ENCODE peak calls at places on chromosomes 16 and 17, in ten cellular contexts. N, E, O, B, R, F, A, Y, U and T are unnamed samples.
A peak's percentile ranks its signal among the peaks of the same experiment; 100 is the strongest.

GRCh38 chr16:78098544-78099371 is 696 bp upstream of the WWOX start:
- DNase-seq in E (no peak), R (no peak), O (no peak), A (no peak), F (no peak), B (no peak), N (no peak), U (no peak), Y (no peak), T (no peak)

GRCh38 chr16:73082608-73083007 is 34.7 kb upstream of the ZFHX3 start:
- DNase-seq in B (no peak), Y (no peak), R (no peak), F (peak; percentile 82), E (no peak), N (no peak), O (no peak), U (peak; percentile 98), A (no peak), T (no peak)

GRCh38 chr16:51121850-51122249 is 29.2 kb downstream of the SALL1 start:
- DNase-seq in U (no peak), A (no peak), Y (no peak), O (no peak), E (no peak), R (no peak), B (no peak), F (no peak), N (no peak), T (no peak)

GRCh38 chr16:66130296-66130910 is 236.1 kb upstream of the CDH5 start:
- DNase-seq in N (no peak), Y (no peak), F (peak; percentile 43), E (no peak), R (no peak), B (no peak), U (peak; percentile 92), O (no peak), A (no peak), T (no peak)

GRCh38 chr16:49200223-49200820 is 81.3 kb downstream of the CBLN1 start:
- DNase-seq in F (no peak), N (no peak), R (no peak), U (no peak), E (no peak), O (peak; percentile 39), Y (no peak), A (no peak), B (no peak), T (no peak)

GRCh38 chr17:18156171-18156975 is 27.3 kb upstream of the ALKBH5 start:
- DNase-seq in B (no peak), E (peak; percentile 41), Y (no peak), R (peak; percentile 19), A (no peak), F (no peak), N (no peak), O (no peak), U (no peak), T (no peak)

GRCh38 chr17:44152875-44153274 is 11.1 kb downstream of the HROB start:
- DNase-seq in F (no peak), U (no peak), E (no peak), O (no peak), A (no peak), R (no peak), B (no peak), Y (no peak), N (no peak), T (no peak)

GRCh38 chr17:56879280-56879679 is 34.6 kb downstream of the TRIM25 start:
- DNase-seq in F (no peak), R (no peak), U (no peak), A (no peak), N (no peak), B (no peak), O (no peak), E (no peak), Y (no peak), T (no peak)

GRCh38 chr16:1942810-1943726 is at the start of gene MSRB1:
- DNase-seq in A (peak; percentile 100), R (peak; percentile 100), B (peak; percentile 100), F (peak; percentile 96), Y (peak; percentile 99), O (peak; percentile 100), N (peak; percentile 100), E (peak; percentile 100), U (peak; percentile 96), T (peak; percentile 99)

GRCh38 chr16:89145406-89146161 is 26.0 kb upstream of the CDH15 start:
- DNase-seq in F (no peak), N (no peak), Y (no peak), B (peak; percentile 48), O (no peak), E (no peak), R (no peak), A (no peak), U (no peak), T (no peak)

GRCh38 chr16:82585675-82586074 is 41.1 kb upstream of the CDH13 start:
- DNase-seq in Y (no peak), N (no peak), O (no peak), U (peak; percentile 88), A (no peak), E (no peak), B (no peak), R (no peak), F (no peak), T (no peak)

GRCh38 chr17:79372470-79373238 is 238.2 kb downstream of the RBFOX3 start:
- DNase-seq in R (no peak), U (no peak), N (peak; percentile 49), Y (peak; percentile 21), O (no peak), B (no peak), F (no peak), A (no peak), E (no peak), T (no peak)

GRCh38 chr16:27096375-27096774 is 29.6 kb downstream of the C16orf82 start:
- DNase-seq in R (no peak), F (no peak), U (no peak), N (no peak), O (no peak), Y (no peak), B (no peak), E (no peak), A (no peak), T (no peak)

GRCh38 chr17:17241656-17242055 is 4.7 kb upstream of the FLCN start:
- DNase-seq in F (no peak), A (no peak), R (no peak), E (no peak), O (no peak), U (no peak), N (peak; percentile 26), B (no peak), Y (no peak), T (no peak)

GRCh38 chr17:42512246-42512645 is 23.8 kb upstream of the NAGLU start:
- DNase-seq in N (no peak), O (no peak), E (no peak), U (no peak), B (no peak), A (no peak), R (no peak), Y (no peak), F (no peak), T (no peak)
- TF ChIP-seq CTCF in N (no peak), O (no peak), E (no peak), U (no peak), B (no peak), A (no peak), R (no peak), Y (no peak), F (no peak), T (no peak)

DNA sequence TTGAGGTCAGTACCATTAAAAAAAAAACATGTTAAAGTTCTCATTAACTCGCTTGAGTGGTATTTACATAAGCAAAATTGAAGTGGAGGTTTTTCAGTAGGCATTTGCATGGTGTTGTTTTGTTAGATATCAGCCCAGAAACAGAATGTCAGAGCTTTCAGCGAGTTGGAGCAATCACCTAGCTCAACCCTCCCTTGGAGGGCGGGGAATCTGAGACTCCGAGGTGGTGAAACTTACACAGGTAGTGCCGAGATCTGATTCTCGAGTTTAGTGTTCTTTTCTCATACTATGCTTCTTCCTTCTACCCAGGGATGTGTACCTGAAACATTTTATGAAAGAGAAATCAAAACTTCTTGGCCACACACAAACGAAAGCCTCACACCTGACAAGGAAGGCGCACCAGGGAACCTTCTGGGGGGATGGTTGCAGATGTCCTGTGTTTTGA is 6.6 kb downstream of the SEC14L1 start:
- DNase-seq in E (no peak), O (no peak), U (no peak), Y (no peak), A (no peak), B (no peak), F (no peak), N (no peak), R (no peak), T (no peak)
- H3K4me1 ChIP-seq in E (no peaks in the 10 kb centered on the region), O (peaks cover 86% of the 10 kb centered on the region), U (peaks cover 16% of the 10 kb centered on the region), Y (no peaks in the 10 kb centered on the region), A (peaks cover 4% of the 10 kb centered on the region), B (peaks cover 28% of the 10 kb centered on the region), F (peaks cover 33% of the 10 kb centered on the region), N (peaks cover 25% of the 10 kb centered on the region), R (peaks cover 29% of the 10 kb centered on the region), T (peaks cover 14% of the 10 kb centered on the region)

DNA sequence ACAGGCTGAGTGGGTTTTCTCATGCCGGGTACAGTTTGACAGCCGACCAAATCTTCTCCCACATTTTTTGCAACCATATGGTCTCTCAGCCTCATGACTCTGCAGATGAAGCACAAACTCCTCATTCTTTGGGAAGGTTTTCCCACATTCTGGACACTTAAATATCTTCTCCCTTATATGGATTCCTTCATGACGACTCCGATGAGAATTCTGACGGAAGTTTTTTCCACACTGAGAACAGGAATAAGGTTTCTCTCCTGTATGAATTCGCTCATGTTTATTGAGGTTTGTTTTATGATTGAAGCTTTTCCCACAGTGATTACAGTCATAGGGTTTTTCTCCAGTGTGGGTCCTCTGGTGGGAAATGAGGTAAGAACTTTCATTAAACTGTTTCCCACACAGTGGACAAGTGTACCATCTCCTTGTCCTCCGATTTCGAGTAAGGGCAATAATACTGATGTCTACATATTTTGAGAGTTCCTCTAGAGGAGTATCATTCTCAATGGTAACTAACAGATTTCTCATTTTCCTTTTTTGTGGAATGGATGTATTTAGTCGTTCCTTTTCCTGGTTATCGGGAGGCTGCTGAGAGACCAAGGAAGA is 10.9 kb downstream of the ZNF200 start:
- DNase-seq in N (no peak), Y (no peak), F (no peak), E (no peak), R (no peak), B (no peak), U (no peak), A (no peak), O (no peak), T (no peak)
- H3K9me3 ChIP-seq in N (peaks cover 4% of the 10 kb centered on the region), Y (peaks cover 29% of the 10 kb centered on the region), F (peaks cover 22% of the 10 kb centered on the region), E (peaks cover 78% of the 10 kb centered on the region), R (peaks cover 52% of the 10 kb centered on the region), B (peaks cover 42% of the 10 kb centered on the region), U (peaks cover 60% of the 10 kb centered on the region), A (peaks cover 38% of the 10 kb centered on the region), O (peaks cover 99% of the 10 kb centered on the region), T (peaks cover 40% of the 10 kb centered on the region)

DNA sequence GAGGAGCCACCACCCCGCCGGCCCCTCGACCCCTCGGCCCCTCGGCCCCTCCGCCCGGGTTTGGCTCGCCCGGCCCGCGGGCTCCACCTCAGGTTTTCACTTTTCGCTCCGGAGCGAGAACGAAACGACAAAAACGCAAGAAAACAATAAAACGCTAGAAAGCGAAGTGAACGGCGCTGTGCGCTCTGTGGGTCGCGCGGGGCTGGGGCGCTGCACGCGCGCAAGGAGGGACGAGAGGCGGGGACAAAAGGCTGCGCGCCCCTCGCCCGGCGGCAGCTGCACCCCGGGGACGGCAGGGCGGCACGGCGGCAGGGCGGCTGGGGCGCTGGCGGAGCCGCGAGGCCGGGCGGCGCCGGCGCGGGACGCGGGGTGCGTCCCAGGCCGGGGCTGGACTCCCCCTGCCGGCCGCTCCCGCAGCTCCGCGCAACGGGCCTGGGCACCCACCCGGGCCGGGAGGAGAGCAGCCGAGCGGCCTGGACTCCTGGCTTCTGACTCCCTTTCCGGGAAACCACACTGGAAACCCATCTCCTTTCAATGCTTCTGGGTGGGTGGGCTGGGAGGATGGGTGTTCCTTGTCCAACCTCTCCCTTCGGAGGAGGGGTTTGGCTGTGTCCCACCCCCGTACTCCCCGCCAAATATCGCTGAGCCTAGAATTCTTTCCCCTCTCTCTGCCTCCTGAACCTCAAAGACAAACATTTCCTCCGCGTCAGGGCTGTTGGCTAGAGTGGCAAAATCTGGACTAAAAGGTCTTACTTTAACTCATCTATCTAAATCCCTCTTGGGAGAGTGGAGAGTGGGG is 9.9 kb downstream of the TBX2 start:
- DNase-seq in O (no peak), F (peak; percentile 84), R (peak; percentile 74), A (no peak), E (peak; percentile 61), B (peak; percentile 69), N (peak; percentile 68), Y (peak; percentile 82), U (peak; percentile 78), T (no peak)
- TF ChIP-seq CTCF in O (peak; percentile 63), F (peak; percentile 16), R (no peak), A (no peak), E (peak; percentile 18), B (peak; percentile 33), N (peak; percentile 9), Y (peak; percentile 37), U (peak; percentile 67), T (no peak)